ENCODE peak calls at places on chromosome 10, in eight cellular contexts. F, C, Y, W, L, P, U and D are unnamed samples. For H3K4me1 and H3K36me3, the result is how much of the 10 kb centered on the place peaks cover.

GRCh38 chr10:59283456-59284082 is 78.8 kb downstream of the FAM13C start:
- DNase-seq in Y (no peak), U (no peak), W (peak), L (peak), P (no peak), C (no peak), F (no peak), D (peak)

GRCh38 chr10:28217848-28218247 is 85.0 kb downstream of the MPP7 start:
- DNase-seq in W (peak), P (no peak), C (no peak), F (no peak), L (peak), Y (no peak), U (peak), D (peak)

GRCh38 chr10:122142652-122143237 is 128.4 kb upstream of the BTBD16 start:
- DNase-seq in Y (no peak), P (peak), C (peak), F (no peak), U (no peak), W (no peak), L (peak), D (peak)

GRCh38 chr10:86403183-86403797 is 36.7 kb upstream of the GRID1 start:
- DNase-seq in W (no peak), Y (no peak), L (no peak), P (no peak), U (no peak), F (no peak), C (no peak), D (no peak)

GRCh38 chr10:89476676-89477075 is 58.7 kb downstream of the SLC16A12 start:
- DNase-seq in Y (no peak), P (no peak), L (no peak), C (no peak), F (no peak), W (peak), U (no peak), D (peak)

GRCh38 chr10:76583711-76584161 is 1053.9 kb downstream of the KCNMA1 start:
- DNase-seq in Y (no peak), L (peak), P (no peak), C (no peak), F (no peak), W (peak), U (peak), D (peak)

GRCh38 chr10:6271663-6272062 is 68.9 kb downstream of the PFKFB3 start:
- DNase-seq in F (no peak), C (no peak), P (no peak), L (no peak), Y (no peak), U (no peak), W (no peak), D (no peak)

GRCh38 chr10:78703581-78703980 is 365.2 kb upstream of the ZMIZ1 start:
- DNase-seq in W (peak), L (no peak), F (no peak), C (no peak), Y (no peak), U (no peak), P (no peak), D (no peak)

GRCh38 chr10:13788701-13789447 is 202.1 kb downstream of the PRPF18 start:
- DNase-seq in P (peak), W (peak), F (peak), U (no peak), C (peak), Y (no peak), L (no peak), D (peak)

GRCh38 chr10:44911081-44911540 is at the start of gene TMEM72:
- DNase-seq in C (no peak), U (no peak), W (no peak), Y (no peak), L (no peak), P (peak), F (no peak), D (no peak)

GRCh38 chr10:10093035-10093434 is 924.6 kb upstream of the CELF2 start:
- DNase-seq in C (no peak), W (no peak), L (no peak), P (no peak), Y (no peak), U (no peak), F (no peak), D (no peak)

GRCh38 chr10:80468002-80468401 is 13.9 kb downstream of the TSPAN14 start:
- DNase-seq in L (no peak), U (no peak), P (no peak), F (peak), Y (peak), C (peak), W (no peak), D (no peak)

GRCh38 chr10:13707156-13707881 is 120.6 kb downstream of the PRPF18 start:
- DNase-seq in C (no peak), W (peak), U (peak), L (peak), P (peak), Y (peak), F (peak), D (peak)

GRCh38 chr10:6141296-6142151 is 52.7 kb downstream of the RBM17 start:
- DNase-seq in P (no peak), Y (peak), U (no peak), W (peak), C (peak), F (no peak), L (peak), D (peak)

GRCh38 chr10:104300736-104301292 is 31.8 kb downstream of the GSTO2 start:
- DNase-seq in W (peak), P (peak), C (peak), F (peak), U (peak), Y (peak), L (peak), D (peak)

GRCh38 chr10:18684416-18684815 is 25.2 kb downstream of the ARL5B start:
- DNase-seq in U (no peak), W (no peak), F (no peak), P (no peak), L (no peak), C (no peak), Y (no peak), D (no peak)

GRCh38 chr10:79090134-79090803 is 21.5 kb downstream of the ZMIZ1 start:
- DNase-seq in L (peak), F (no peak), U (no peak), P (no peak), Y (no peak), W (peak), C (peak), D (peak)

GRCh38 chr10:114252883-114253282 is 13.8 kb downstream of the VWA2 start:
- DNase-seq in W (no peak), C (no peak), F (no peak), P (no peak), L (no peak), U (no peak), Y (no peak), D (no peak)

GRCh38 chr10:58733436-58733835 is 220.8 kb downstream of the BICC1 start:
- DNase-seq in U (no peak), F (no peak), Y (no peak), L (no peak), P (no peak), C (no peak), W (no peak), D (no peak)

GRCh38 chr10:15313844-15314243 is 57.2 kb downstream of the FAM171A1 start:
- DNase-seq in L (no peak), P (no peak), C (no peak), W (no peak), U (no peak), F (no peak), Y (peak), D (no peak)

GRCh38 chr10:70566515-70567290 is 35.8 kb downstream of the PRF1 start:
- DNase-seq in L (no peak), F (no peak), U (no peak), C (no peak), W (no peak), Y (no peak), P (no peak), D (no peak)

GRCh38 chr10:116970050-116970449 is 34.9 kb downstream of the SHTN1 start:
- DNase-seq in L (no peak), C (no peak), P (no peak), W (no peak), F (no peak), Y (no peak), U (no peak), D (no peak)

GRCh38 chr10:113304726-113305125 is 248.1 kb upstream of the HABP2 start:
- DNase-seq in P (no peak), C (no peak), W (no peak), Y (no peak), F (no peak), U (peak), L (peak), D (no peak)

GRCh38 chr10:126119591-126119990 is 223.2 kb downstream of the FANK1 start:
- DNase-seq in W (peak), Y (no peak), L (peak), F (no peak), C (no peak), P (no peak), U (peak), D (peak)

GRCh38 chr10:71661060-71661622 is 58.4 kb downstream of the C10orf105 start:
- DNase-seq in U (no peak), C (no peak), F (no peak), L (no peak), Y (no peak), P (no peak), W (no peak), D (no peak)

GRCh38 chr10:129344506-129344905 is 122.5 kb upstream of the MGMT start:
- DNase-seq in W (no peak), P (no peak), Y (no peak), C (no peak), L (no peak), U (no peak), F (no peak), D (no peak)

GRCh38 chr10:52615756-52616419 is 156.7 kb downstream of the MBL2 start:
- DNase-seq in P (no peak), C (no peak), L (peak), Y (no peak), F (no peak), W (peak), U (no peak), D (peak)

GRCh38 chr10:17675638-17676037 is 31.7 kb downstream of the STAM start:
- DNase-seq in F (no peak), P (no peak), W (no peak), Y (no peak), C (no peak), U (no peak), L (no peak), D (no peak)
- H3K4me1 ChIP-seq in F (under half), P (under half), W (under half), Y (under half), C (under half), U (under half), L (under half), D (under half)

GRCh38 chr10:30182191-30183075 is 123.0 kb upstream of the JCAD start:
- DNase-seq in L (peak), F (no peak), C (no peak), P (no peak), W (peak), U (peak), Y (peak), D (peak)
- H3K36me3 ChIP-seq in L (under half), F (under half), C (under half), P (under half), W (under half), U (under half), Y (under half), D (under half)

GRCh38 chr10:132709471-132709951 is 76.4 kb downstream of the NKX6-2 start:
- DNase-seq in C (no peak), L (no peak), U (no peak), P (no peak), Y (no peak), F (no peak), W (no peak), D (no peak)

GRCh38 chr10:132708936-132709335 is 77.0 kb downstream of the NKX6-2 start:
- DNase-seq in W (no peak), Y (no peak), L (no peak), U (no peak), F (no peak), C (no peak), P (no peak), D (no peak)

GRCh38 chr10:132710746-132711617 is 75.0 kb downstream of the NKX6-2 start:
- DNase-seq in C (no peak), P (no peak), L (no peak), F (no peak), W (no peak), U (no peak), Y (no peak), D (no peak)

GRCh38 chr10:132711618-132712051 is 74.3 kb downstream of the NKX6-2 start:
- DNase-seq in C (no peak), W (no peak), P (no peak), U (no peak), F (no peak), L (no peak), Y (no peak), D (no peak)

DNA sequence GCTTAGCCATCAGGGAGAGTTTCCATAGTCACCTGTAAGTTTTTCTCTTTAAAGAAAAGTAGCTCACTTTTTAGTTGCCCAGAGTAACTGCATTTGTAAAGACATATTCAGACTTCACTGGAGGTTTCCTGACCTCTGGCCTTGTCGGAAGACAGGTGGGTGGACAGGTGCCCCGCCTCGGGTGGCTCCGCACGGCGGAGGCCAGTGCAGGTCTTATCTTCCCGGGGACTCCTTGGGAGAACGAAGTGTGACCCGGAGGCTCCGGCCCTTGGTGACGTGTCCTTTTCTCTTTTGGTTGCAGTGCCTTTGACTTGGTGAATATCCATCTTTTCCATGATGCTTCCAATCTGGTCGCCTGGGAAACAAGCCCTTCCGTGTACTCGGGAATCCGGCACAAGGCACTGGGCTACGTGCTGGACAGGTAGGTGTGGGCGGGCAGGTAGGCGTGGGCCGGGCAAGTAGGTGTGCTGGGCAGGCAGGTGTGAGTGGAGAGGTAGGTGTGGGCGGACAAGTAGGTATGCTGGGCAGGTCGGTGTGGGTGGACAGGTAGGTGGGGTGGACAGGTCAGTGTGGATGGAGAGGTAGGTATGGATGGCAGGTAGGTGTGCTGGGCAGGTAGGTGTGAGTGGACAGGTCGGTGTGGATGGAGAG is 75.8 kb downstream of the NKX6-2 start:
- DNase-seq in F (no peak), P (no peak), U (no peak), Y (no peak), L (no peak), W (no peak), C (no peak), D (no peak)
- H3K4me1 ChIP-seq in F (under half), P (under half), U (under half), Y (under half), L (under half), W (under half), C (under half), D (under half)

GRCh38 chr10:110631934-110632333 is 12.2 kb upstream of the RBM20 start:
- DNase-seq in L (no peak), C (no peak), P (no peak), F (no peak), Y (no peak), W (no peak), U (no peak), D (no peak)

GRCh38 chr10:110625356-110625894 is 18.7 kb upstream of the RBM20 start:
- DNase-seq in W (no peak), Y (no peak), U (no peak), F (no peak), L (no peak), C (no peak), P (peak), D (no peak)

GRCh38 chr10:110628161-110628560 is 16.0 kb upstream of the RBM20 start:
- DNase-seq in Y (no peak), F (no peak), L (no peak), W (no peak), C (no peak), U (no peak), P (no peak), D (no peak)

GRCh38 chr10:110629680-110630191 is 14.4 kb upstream of the RBM20 start:
- DNase-seq in P (peak), Y (peak), C (no peak), U (no peak), W (peak), F (no peak), L (peak), D (peak)

DNA sequence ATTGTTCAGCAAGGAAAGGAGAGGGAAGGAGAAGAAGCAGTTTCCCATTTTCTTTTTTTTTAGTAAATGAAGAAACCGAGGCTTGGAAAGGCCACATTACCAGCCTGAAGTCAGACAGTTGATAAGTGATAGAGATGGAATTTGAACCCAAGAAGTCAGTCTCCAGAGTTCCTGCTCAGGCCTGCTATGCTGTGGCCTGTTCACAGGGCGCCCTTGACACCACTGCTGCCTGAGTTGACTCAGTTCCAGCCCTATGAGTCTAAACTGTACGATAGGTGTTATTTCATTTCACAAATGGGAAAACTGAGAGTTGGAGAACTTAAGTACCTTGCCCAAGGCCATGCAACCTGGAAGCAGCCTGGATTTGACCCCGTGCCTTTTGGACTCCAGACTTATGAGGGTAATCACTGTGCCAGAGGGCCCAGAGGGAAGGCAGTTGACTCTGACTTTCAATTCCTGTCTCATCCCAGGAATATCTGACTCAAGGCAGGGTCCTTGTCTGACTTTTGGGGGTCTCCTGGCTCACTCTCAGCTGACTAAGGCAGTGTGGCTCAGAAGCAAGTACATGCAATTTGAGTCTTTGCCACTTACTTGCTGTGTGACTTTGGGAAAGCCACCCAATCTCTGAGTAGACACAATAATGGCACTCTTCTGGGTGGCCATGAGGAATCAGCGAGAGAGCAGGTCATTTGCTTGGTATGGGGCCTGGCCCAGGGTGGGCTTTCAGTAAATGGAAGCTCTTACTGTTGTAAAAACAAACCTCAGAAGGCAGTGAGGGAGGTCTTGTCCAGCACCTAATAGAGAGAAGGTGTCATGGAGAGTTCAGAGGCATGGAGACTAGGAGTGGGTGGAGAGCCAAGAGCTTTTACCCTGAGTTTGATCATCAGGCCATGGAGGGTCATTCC is 17.9 kb upstream of the RBM20 start:
- DNase-seq in C (no peak), P (no peak), U (no peak), Y (no peak), F (no peak), W (no peak), L (no peak), D (no peak)
- H3K36me3 ChIP-seq in C (under half), P (under half), U (under half), Y (under half), F (under half), W (under half), L (under half), D (under half)

GRCh38 chr10:110074986-110075664 is 67.3 kb downstream of the ADD3 start:
- DNase-seq in W (peak), F (no peak), U (no peak), P (no peak), Y (no peak), C (peak), L (peak), D (peak)

GRCh38 chr10:110075726-110076125 is 67.9 kb downstream of the ADD3 start:
- DNase-seq in C (no peak), W (no peak), P (no peak), L (no peak), U (no peak), F (no peak), Y (no peak), D (no peak)

GRCh38 chr10:110076559-110077318 is 69.0 kb downstream of the ADD3 start:
- DNase-seq in L (peak), W (peak), P (peak), C (peak), Y (peak), U (peak), F (peak), D (peak)

GRCh38 chr10:110077436-110078120 is 69.8 kb downstream of the ADD3 start:
- DNase-seq in Y (no peak), W (no peak), P (no peak), L (no peak), U (no peak), C (no peak), F (no peak), D (peak)

DNA sequence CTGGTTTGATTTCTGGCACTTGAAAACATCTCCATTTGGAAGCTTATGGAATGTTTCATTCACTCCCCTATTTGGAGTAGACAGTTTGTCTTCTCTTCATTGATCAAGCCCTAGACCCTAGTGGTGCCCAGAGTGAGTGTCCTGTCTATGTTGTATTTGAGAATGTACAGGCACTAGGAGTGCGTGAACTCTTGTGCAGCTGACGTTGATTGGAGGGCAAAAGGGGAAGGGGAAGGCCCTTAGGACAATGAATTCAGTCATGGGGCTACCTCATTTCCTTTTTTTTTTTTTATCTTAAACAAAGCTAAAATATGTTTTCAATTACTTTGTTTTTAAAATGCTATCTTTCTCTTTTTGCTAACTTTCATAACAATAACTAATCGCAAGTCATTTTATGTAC is 66.5 kb downstream of the ADD3 start:
- DNase-seq in C (no peak), L (no peak), P (no peak), U (no peak), W (no peak), Y (no peak), F (no peak), D (no peak)
- H3K4me1 ChIP-seq in C (half or more), L (under half), P (under half), U (under half), W (under half), Y (under half), F (under half), D (half or more)

GRCh38 chr10:101793526-101793925 is 10.3 kb upstream of the NPM3 start:
- DNase-seq in F (no peak), C (no peak), U (no peak), Y (no peak), W (no peak), P (no peak), L (no peak), D (no peak)
- H3K36me3 ChIP-seq in F (under half), C (half or more), U (under half), Y (under half), W (half or more), P (under half), L (under half), D (half or more)

GRCh38 chr10:119535837-119536507 is 6.5 kb downstream of the RGS10 start:
- DNase-seq in Y (no peak), W (no peak), U (no peak), C (no peak), P (no peak), F (no peak), L (no peak), D (no peak)
- H3K4me1 ChIP-seq in Y (under half), W (under half), U (under half), C (under half), P (under half), F (under half), L (under half), D (under half)

GRCh38 chr10:98675902-98676301 is 229.2 kb upstream of the HPS1 start:
- DNase-seq in F (no peak), U (no peak), C (no peak), P (no peak), W (no peak), L (no peak), Y (no peak), D (no peak)
- H3K36me3 ChIP-seq in F (under half), U (under half), C (under half), P (under half), W (under half), L (under half), Y (under half), D (under half)